ENCODE peak calls at places on chromosome 2, in four cellular contexts. One of them, this sample, is unnamed.
A peak's percentile ranks its signal among the peaks of the same experiment; 100 is the strongest.

GRCh38 chr2:235577404-235578330 is 83.8 kb downstream of the AGAP1 start:
- DNase-seq in neural progenitor cell: peak; percentile 92
- DNase-seq in A673: no peak
- DNase-seq in K562: no peak
- DNase-seq in this sample: no peak

GRCh38 chr2:226423498-226423960 is 376.1 kb downstream of the IRS1 start:
- DNase-seq in neural progenitor cell: peak; percentile 9
- DNase-seq in A673: no peak
- DNase-seq in K562: no peak
- DNase-seq in this sample: no peak

GRCh38 chr2:85266424-85267041 is 61.3 kb downstream of the TGOLN2 start:
- DNase-seq in neural progenitor cell: peak; percentile 86
- DNase-seq in A673: peak; percentile 58
- DNase-seq in K562: peak; percentile 84
- DNase-seq in this sample: no peak

GRCh38 chr2:212619954-212620353 is 81.4 kb upstream of the ERBB4 start:
- DNase-seq in neural progenitor cell: no peak
- DNase-seq in A673: no peak
- DNase-seq in K562: no peak
- DNase-seq in this sample: no peak

GRCh38 chr2:172481507-172482262 is 54.3 kb downstream of the ITGA6 start:
- DNase-seq in neural progenitor cell: no peak
- DNase-seq in A673: no peak
- DNase-seq in K562: no peak
- DNase-seq in this sample: no peak

GRCh38 chr2:7418343-7418742 is 501.1 kb downstream of the RNF144A start:
- DNase-seq in neural progenitor cell: peak; percentile 21
- DNase-seq in A673: peak; percentile 18
- DNase-seq in K562: no peak
- DNase-seq in this sample: no peak

GRCh38 chr2:170022692-170023091 is 155.3 kb upstream of the MYO3B start:
- DNase-seq in neural progenitor cell: no peak
- DNase-seq in A673: peak; percentile 93
- DNase-seq in K562: no peak
- DNase-seq in this sample: no peak

GRCh38 chr2:111025288-111025687 is 95.4 kb upstream of the BCL2L11 start:
- DNase-seq in neural progenitor cell: no peak
- DNase-seq in A673: no peak
- DNase-seq in K562: no peak
- DNase-seq in this sample: no peak

GRCh38 chr2:96546797-96547196 is 10.2 kb downstream of the ARID5A start:
- DNase-seq in neural progenitor cell: no peak
- DNase-seq in A673: no peak
- DNase-seq in K562: no peak
- DNase-seq in this sample: no peak

GRCh38 chr2:106165556-106165955 is 28.5 kb downstream of the UXS1 start:
- DNase-seq in neural progenitor cell: peak; percentile 72
- DNase-seq in A673: no peak
- DNase-seq in K562: no peak
- DNase-seq in this sample: no peak

GRCh38 chr2:240507778-240508251 is 50.0 kb downstream of the ANKMY1 start:
- DNase-seq in neural progenitor cell: no peak
- DNase-seq in A673: no peak
- DNase-seq in K562: no peak
- DNase-seq in this sample: no peak

GRCh38 chr2:63058742-63059433 is 8.3 kb downstream of the OTX1 start:
- DNase-seq in neural progenitor cell: peak; percentile 81
- DNase-seq in A673: no peak
- DNase-seq in K562: no peak
- DNase-seq in this sample: no peak

GRCh38 chr2:46770622-46771021 is 145.0 kb downstream of the MCFD2 start:
- DNase-seq in neural progenitor cell: no peak
- DNase-seq in A673: no peak
- DNase-seq in K562: no peak
- DNase-seq in this sample: no peak

GRCh38 chr2:62284980-62285379 is 89.1 kb downstream of the B3GNT2 start:
- DNase-seq in neural progenitor cell: no peak
- DNase-seq in A673: no peak
- DNase-seq in K562: no peak
- DNase-seq in this sample: no peak

GRCh38 chr2:174985624-174986023 is 19.6 kb downstream of the CHN1 start:
- DNase-seq in neural progenitor cell: peak; percentile 21
- DNase-seq in A673: peak; percentile 56
- DNase-seq in K562: peak; percentile 11
- DNase-seq in this sample: no peak

GRCh38 chr2:232632904-232633412 is 446 bp upstream of the EFHD1 start:
- DNase-seq in neural progenitor cell: peak; percentile 23
- DNase-seq in A673: peak; percentile 41
- DNase-seq in K562: peak; percentile 16
- DNase-seq in this sample: no peak

GRCh38 chr2:155368934-155369333 is 670.4 kb downstream of the KCNJ3 start:
- DNase-seq in neural progenitor cell: no peak
- DNase-seq in A673: peak; percentile 17
- DNase-seq in K562: peak; percentile 17
- DNase-seq in this sample: peak; percentile 14

GRCh38 chr2:103448416-103448815 is 686.6 kb downstream of the TMEM182 start:
- DNase-seq in neural progenitor cell: no peak
- DNase-seq in A673: no peak
- DNase-seq in K562: no peak
- DNase-seq in this sample: no peak

GRCh38 chr2:199979398-199979797 is 24.0 kb downstream of the MAIP1 start:
- DNase-seq in neural progenitor cell: no peak
- DNase-seq in A673: no peak
- DNase-seq in K562: no peak
- DNase-seq in this sample: no peak

GRCh38 chr2:157877761-157878400 is 1.8 kb upstream of the ACVR1 start:
- DNase-seq in neural progenitor cell: no peak
- DNase-seq in A673: no peak
- DNase-seq in K562: no peak
- DNase-seq in this sample: no peak

GRCh38 chr2:104867351-104868080 is 13.6 kb downstream of the POU3F3 start:
- DNase-seq in neural progenitor cell: peak; percentile 68
- DNase-seq in A673: no peak
- DNase-seq in K562: no peak
- DNase-seq in this sample: no peak
- TF ChIP-seq EZH2 in neural progenitor cell: peak; percentile 88
- TF ChIP-seq EZH2 in A673: no peak
- TF ChIP-seq EZH2 in K562: no peak
- TF ChIP-seq EZH2 in this sample: no peak

DNA sequence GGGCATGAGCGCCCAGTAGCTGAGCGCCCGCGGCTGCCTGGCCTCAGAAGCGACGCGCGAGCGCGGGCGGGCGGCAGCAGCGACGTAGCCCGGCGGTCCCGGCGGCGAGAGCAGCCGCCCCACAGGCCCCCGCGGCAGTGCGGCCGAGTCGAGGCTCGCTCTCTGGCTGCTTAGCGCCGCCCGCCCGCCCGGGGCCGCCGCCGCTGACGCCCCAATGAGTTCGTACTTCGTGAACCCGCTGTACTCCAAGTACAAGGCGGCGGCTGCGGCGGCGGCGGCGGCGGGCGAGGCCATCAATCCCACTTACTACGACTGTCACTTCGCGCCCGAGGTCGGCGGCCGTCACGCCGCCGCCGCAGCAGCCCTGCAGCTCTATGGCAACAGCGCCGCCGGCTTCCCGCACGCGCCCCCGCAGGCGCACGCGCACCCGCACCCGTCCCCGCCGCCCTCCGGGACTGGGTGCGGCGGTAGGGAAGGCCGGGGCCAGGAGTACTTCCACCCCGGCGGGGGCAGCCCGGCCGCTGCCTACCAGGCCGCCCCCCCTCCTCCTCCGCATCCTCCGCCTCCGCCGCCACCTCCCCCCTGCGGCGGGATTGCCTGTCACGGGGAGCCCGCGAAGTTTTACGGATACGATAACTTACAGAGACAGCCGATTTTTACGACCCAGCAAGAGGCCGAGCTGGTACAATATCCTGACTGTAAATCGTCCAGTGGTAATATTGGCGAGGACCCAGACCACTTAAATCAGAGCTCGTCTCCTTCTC is 830 bp downstream of the HOXD8 start:
- DNase-seq in neural progenitor cell: peak; percentile 76
- DNase-seq in A673: peak; percentile 91
- DNase-seq in K562: peak; percentile 49
- DNase-seq in this sample: no peak
- TF ChIP-seq EZH2 in neural progenitor cell: peak; percentile 79
- TF ChIP-seq EZH2 in A673: no peak
- TF ChIP-seq EZH2 in K562: no peak
- TF ChIP-seq EZH2 in this sample: no peak

GRCh38 chr2:219511547-219512325 is 2.5 kb upstream of the ASIC4 start:
- DNase-seq in neural progenitor cell: peak; percentile 41
- DNase-seq in A673: peak; percentile 64
- DNase-seq in K562: peak; percentile 62
- DNase-seq in this sample: no peak

GRCh38 chr2:219508444-219508734 is 5.9 kb upstream of the ASIC4 start:
- DNase-seq in neural progenitor cell: no peak
- DNase-seq in A673: no peak
- DNase-seq in K562: no peak
- DNase-seq in this sample: no peak

GRCh38 chr2:219508933-219509779 is 5.1 kb upstream of the ASIC4 start:
- DNase-seq in neural progenitor cell: no peak
- DNase-seq in A673: peak; percentile 43
- DNase-seq in K562: no peak
- DNase-seq in this sample: no peak

GRCh38 chr2:219510512-219511135 is 3.7 kb upstream of the ASIC4 start:
- DNase-seq in neural progenitor cell: peak; percentile 40
- DNase-seq in A673: no peak
- DNase-seq in K562: peak; percentile 62
- DNase-seq in this sample: no peak

GRCh38 chr2:219509780-219510511 is 4.3 kb upstream of the ASIC4 start:
- DNase-seq in neural progenitor cell: peak; percentile 88
- DNase-seq in A673: peak; percentile 72
- DNase-seq in K562: peak; percentile 95
- DNase-seq in this sample: no peak
- TF ChIP-seq EZH2 in neural progenitor cell: no peak
- TF ChIP-seq EZH2 in A673: no peak
- TF ChIP-seq EZH2 in K562: no peak
- TF ChIP-seq EZH2 in this sample: no peak

DNA sequence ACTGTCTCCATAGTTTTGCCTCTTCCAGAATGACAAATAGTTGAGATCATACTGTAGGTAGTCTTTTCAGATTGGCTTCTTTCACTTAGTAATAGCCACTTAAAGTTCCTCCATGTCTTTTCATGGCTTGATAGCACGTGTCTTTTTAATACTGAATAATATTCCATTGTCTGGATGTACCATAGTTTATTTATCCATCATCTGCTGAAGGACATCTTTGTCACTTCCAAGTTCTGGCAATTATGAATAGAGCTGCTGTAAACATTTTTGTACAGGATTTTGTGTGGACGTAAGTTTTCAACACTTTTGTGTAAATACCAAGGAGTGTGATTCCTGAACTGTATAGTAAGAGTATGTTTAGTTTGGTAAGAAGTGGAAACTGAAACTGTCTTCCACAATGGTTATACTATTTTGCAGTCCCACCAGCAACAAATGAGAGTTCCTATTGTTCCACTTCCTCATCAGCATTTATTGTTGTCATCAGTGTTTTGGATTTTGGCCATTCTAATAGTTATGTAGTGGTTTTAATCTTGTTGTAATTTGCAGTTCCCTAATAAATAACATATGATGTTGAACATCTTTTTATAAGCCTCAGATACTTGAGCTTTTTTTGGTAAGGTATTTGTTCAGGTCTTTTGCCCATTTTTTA is 18.9 kb downstream of the LTBP1 start:
- DNase-seq in neural progenitor cell: no peak
- DNase-seq in A673: no peak
- DNase-seq in K562: no peak
- DNase-seq in this sample: no peak
- TF ChIP-seq EZH2 in neural progenitor cell: no peak
- TF ChIP-seq EZH2 in A673: no peak
- TF ChIP-seq EZH2 in K562: no peak
- TF ChIP-seq EZH2 in this sample: no peak

GRCh38 chr2:105102963-105103421 is 65.1 kb downstream of the MRPS9 start:
- DNase-seq in neural progenitor cell: peak; percentile 57
- DNase-seq in A673: no peak
- DNase-seq in K562: no peak
- DNase-seq in this sample: no peak
- TF ChIP-seq EZH2 in neural progenitor cell: no peak
- TF ChIP-seq EZH2 in A673: no peak
- TF ChIP-seq EZH2 in K562: no peak
- TF ChIP-seq EZH2 in this sample: no peak

GRCh38 chr2:127106457-127106997 is 427 bp downstream of the BIN1 start:
- DNase-seq in neural progenitor cell: peak; percentile 47
- DNase-seq in A673: no peak
- DNase-seq in K562: no peak
- DNase-seq in this sample: no peak

GRCh38 chr2:127104881-127105655 is 1.9 kb downstream of the BIN1 start:
- DNase-seq in neural progenitor cell: peak; percentile 30
- DNase-seq in A673: no peak
- DNase-seq in K562: no peak
- DNase-seq in this sample: no peak

GRCh38 chr2:127104166-127104660 is 2.7 kb downstream of the BIN1 start:
- DNase-seq in neural progenitor cell: no peak
- DNase-seq in A673: no peak
- DNase-seq in K562: no peak
- DNase-seq in this sample: no peak

GRCh38 chr2:127106998-127107621 is at the start of gene BIN1:
- DNase-seq in neural progenitor cell: peak; percentile 97
- DNase-seq in A673: peak; percentile 91
- DNase-seq in K562: peak; percentile 44
- DNase-seq in this sample: no peak

GRCh38 chr2:127105656-127106456 is 1.1 kb downstream of the BIN1 start:
- DNase-seq in neural progenitor cell: peak; percentile 73
- DNase-seq in A673: peak; percentile 59
- DNase-seq in K562: no peak
- DNase-seq in this sample: no peak
- TF ChIP-seq EZH2 in neural progenitor cell: no peak
- TF ChIP-seq EZH2 in A673: no peak
- TF ChIP-seq EZH2 in K562: no peak
- TF ChIP-seq EZH2 in this sample: no peak

GRCh38 chr2:176637497-176638166 is 368.4 kb downstream of the MTX2 start:
- DNase-seq in neural progenitor cell: peak; percentile 48
- DNase-seq in A673: peak; percentile 85
- DNase-seq in K562: no peak
- DNase-seq in this sample: no peak
- TF ChIP-seq EZH2 in neural progenitor cell: peak; percentile 100
- TF ChIP-seq EZH2 in A673: no peak
- TF ChIP-seq EZH2 in K562: no peak
- TF ChIP-seq EZH2 in this sample: no peak